ENCODE peak calls at places on chromosomes 2 and 18, in eight cellular contexts. S is RPMI8226; M is stimulated activated CD4-positive, alpha-beta T cell treated with anti-CD3 and anti-CD28 coated beads, Interleukin-1b, Interleukin-23, amount 100 ng/mL, for 48 hours; C is mesothelial cell of epicardium; O is HuH-7.5; K is PC-3; H is T-helper 9 cell; P is right cardiac atrium. L is an unnamed sample.

GRCh38 chr2:64114063-64114911 is 29.9 kb downstream of the PELI1 start:
- DNase-seq in H (no peak), O (no peak), C (no peak), P (no peak), M (no peak), K (peak; percentile 75), S (peak; percentile 25), L (no peak)

GRCh38 chr2:9230881-9231280 is 24.3 kb downstream of the ASAP2 start:
- DNase-seq in S (no peak), O (no peak), P (no peak), K (no peak), M (no peak), C (no peak), H (no peak), L (no peak)

GRCh38 chr2:228867406-228867805 is 403.7 kb downstream of the PID1 start:
- DNase-seq in H (no peak), K (no peak), C (no peak), O (no peak), M (no peak), S (no peak), P (no peak), L (no peak)

GRCh38 chr2:201191132-201191875 is 8.4 kb downstream of the CASP10 start:
- DNase-seq in O (no peak), M (no peak), C (no peak), S (no peak), H (no peak), K (no peak), P (no peak), L (no peak)

GRCh38 chr2:40097691-40098376 is 318.8 kb upstream of the THUMPD2 start:
- DNase-seq in M (no peak), S (no peak), P (no peak), C (no peak), K (peak; percentile 71), O (no peak), H (no peak), L (no peak)

GRCh38 chr2:218865396-218865795 is 5.8 kb downstream of the WNT6 start:
- DNase-seq in O (no peak), P (no peak), M (no peak), H (no peak), C (no peak), S (no peak), K (no peak), L (no peak)

GRCh38 chr2:12167525-12168317 is 421.3 kb downstream of the LPIN1 start:
- DNase-seq in K (no peak), H (no peak), M (no peak), P (no peak), S (no peak), O (no peak), C (no peak), L (no peak)

GRCh38 chr18:49006641-49007136 is 55.9 kb upstream of the SMAD7 start:
- DNase-seq in S (no peak), M (no peak), O (no peak), H (no peak), K (no peak), C (no peak), P (no peak), L (no peak)

GRCh38 chr2:168346725-168347477 is 99.5 kb upstream of the STK39 start:
- DNase-seq in H (peak; percentile 52), P (peak; percentile 56), K (peak; percentile 78), C (peak; percentile 31), O (peak; percentile 37), M (peak; percentile 53), S (peak; percentile 69), L (peak; percentile 82)

GRCh38 chr2:19851116-19851515 is 50.7 kb downstream of the TTC32 start:
- DNase-seq in P (no peak), M (no peak), H (no peak), C (no peak), S (no peak), O (peak; percentile 34), K (peak; percentile 23), L (no peak)

GRCh38 chr2:67917332-67918054 is 145.3 kb downstream of the C1D start:
- DNase-seq in H (no peak), P (no peak), O (no peak), K (peak; percentile 97), M (no peak), C (no peak), S (no peak), L (no peak)

GRCh38 chr2:83730258-83730657 is 728.8 kb downstream of the SUCLG1 start:
- DNase-seq in C (no peak), K (no peak), M (no peak), P (no peak), H (no peak), O (no peak), S (no peak), L (no peak)

GRCh38 chr2:135903650-135904049 is 27.4 kb upstream of the MCM6 start:
- DNase-seq in H (no peak), C (no peak), K (no peak), S (no peak), M (no peak), O (no peak), P (no peak), L (no peak)

GRCh38 chr18:59180150-59180845 is 39.7 kb upstream of the GRP start:
- DNase-seq in H (no peak), K (no peak), O (no peak), M (no peak), P (no peak), C (no peak), S (no peak), L (no peak)

GRCh38 chr18:78924301-78925192 is 55.1 kb upstream of the SALL3 start:
- DNase-seq in M (no peak), K (no peak), H (no peak), O (no peak), P (no peak), C (no peak), S (no peak), L (peak; percentile 53)

GRCh38 chr2:191620144-191620543 is 57.8 kb upstream of the NABP1 start:
- DNase-seq in M (no peak), C (no peak), K (no peak), H (no peak), P (no peak), O (no peak), S (no peak), L (no peak)

GRCh38 chr2:212414699-212415309 is 123.8 kb downstream of the ERBB4 start:
- DNase-seq in H (no peak), K (no peak), M (no peak), P (no peak), S (no peak), C (no peak), O (no peak), L (no peak)

GRCh38 chr2:66346241-66346664 is 88.7 kb upstream of the MEIS1 start:
- DNase-seq in O (no peak), S (no peak), C (no peak), K (no peak), P (no peak), M (no peak), H (no peak), L (no peak)

GRCh38 chr18:12726774-12727550 is 24.1 kb downstream of the PSMG2 start:
- DNase-seq in O (peak; percentile 75), C (no peak), P (no peak), S (peak; percentile 72), M (peak; percentile 26), H (peak; percentile 59), K (peak; percentile 92), L (no peak)

GRCh38 chr2:177568893-177569292 is 176.3 kb downstream of the AGPS start:
- DNase-seq in P (no peak), K (no peak), O (no peak), M (no peak), H (no peak), S (no peak), C (no peak), L (no peak)

GRCh38 chr2:96531872-96532505 is 4.6 kb upstream of the ARID5A start:
- DNase-seq in O (no peak), S (peak; percentile 98), M (peak; percentile 91), P (peak; percentile 97), K (peak; percentile 98), C (peak; percentile 81), H (peak; percentile 83), L (peak; percentile 99)

L was measured in sigmoid colon.